ENCODE peak calls at places on chromosomes 3 and 15, in nine cellular contexts. One of them, this sample, is unnamed.

GRCh38 chr15:40928351-40928974 is 677 bp upstream of the DLL4 start:
- DNase-seq in psoas muscle: no peak
- DNase-seq in cardiac muscle cell: no peak
- DNase-seq in adrenal gland: no peak
- DNase-seq in tibial nerve: no peak
- DNase-seq in brain microvascular endothelial cell: no peak
- DNase-seq in dorsolateral prefrontal cortex: no peak
- DNase-seq in CD8-positive, alpha-beta memory T cell: no peak
- DNase-seq in HCT116: no peak
- DNase-seq in this sample: no peak

GRCh38 chr3:105802073-105802706 is 66.6 kb downstream of the CBLB start:
- DNase-seq in adrenal gland: peak; percentile 20
- DNase-seq in HCT116: no peak
- DNase-seq in CD8-positive, alpha-beta memory T cell: no peak
- DNase-seq in dorsolateral prefrontal cortex: no peak
- DNase-seq in tibial nerve: no peak
- DNase-seq in brain microvascular endothelial cell: no peak
- DNase-seq in psoas muscle: no peak
- DNase-seq in cardiac muscle cell: no peak
- DNase-seq in this sample: no peak

GRCh38 chr3:10332481-10333358 is 11.8 kb upstream of the SEC13 start:
- DNase-seq in brain microvascular endothelial cell: no peak
- DNase-seq in HCT116: no peak
- DNase-seq in adrenal gland: no peak
- DNase-seq in tibial nerve: no peak
- DNase-seq in cardiac muscle cell: no peak
- DNase-seq in dorsolateral prefrontal cortex: no peak
- DNase-seq in psoas muscle: peak; percentile 11
- DNase-seq in CD8-positive, alpha-beta memory T cell: no peak
- DNase-seq in this sample: no peak

GRCh38 chr15:33013827-33014445 is 180.6 kb downstream of the FMN1 start:
- DNase-seq in HCT116: peak; percentile 64
- DNase-seq in cardiac muscle cell: no peak
- DNase-seq in psoas muscle: no peak
- DNase-seq in tibial nerve: no peak
- DNase-seq in brain microvascular endothelial cell: peak; percentile 72
- DNase-seq in dorsolateral prefrontal cortex: no peak
- DNase-seq in adrenal gland: no peak
- DNase-seq in CD8-positive, alpha-beta memory T cell: no peak
- DNase-seq in this sample: no peak

GRCh38 chr3:37221407-37221806 is 47.0 kb upstream of the LRRFIP2 start:
- DNase-seq in psoas muscle: no peak
- DNase-seq in HCT116: peak; percentile 80
- DNase-seq in brain microvascular endothelial cell: peak; percentile 83
- DNase-seq in tibial nerve: no peak
- DNase-seq in CD8-positive, alpha-beta memory T cell: no peak
- DNase-seq in cardiac muscle cell: no peak
- DNase-seq in dorsolateral prefrontal cortex: no peak
- DNase-seq in adrenal gland: no peak
- DNase-seq in this sample: no peak

GRCh38 chr3:41041457-41041856 is 157.8 kb upstream of the CTNNB1 start:
- DNase-seq in cardiac muscle cell: no peak
- DNase-seq in HCT116: no peak
- DNase-seq in psoas muscle: no peak
- DNase-seq in brain microvascular endothelial cell: no peak
- DNase-seq in dorsolateral prefrontal cortex: no peak
- DNase-seq in adrenal gland: no peak
- DNase-seq in CD8-positive, alpha-beta memory T cell: no peak
- DNase-seq in tibial nerve: no peak
- DNase-seq in this sample: no peak

GRCh38 chr3:62602987-62603386 is 229.6 kb upstream of the FEZF2 start:
- DNase-seq in psoas muscle: no peak
- DNase-seq in CD8-positive, alpha-beta memory T cell: no peak
- DNase-seq in cardiac muscle cell: no peak
- DNase-seq in adrenal gland: no peak
- DNase-seq in dorsolateral prefrontal cortex: no peak
- DNase-seq in tibial nerve: no peak
- DNase-seq in brain microvascular endothelial cell: no peak
- DNase-seq in HCT116: no peak
- DNase-seq in this sample: no peak

GRCh38 chr3:62669161-62669560 is 206.1 kb downstream of the CADPS start:
- DNase-seq in brain microvascular endothelial cell: no peak
- DNase-seq in HCT116: no peak
- DNase-seq in cardiac muscle cell: no peak
- DNase-seq in adrenal gland: no peak
- DNase-seq in psoas muscle: no peak
- DNase-seq in CD8-positive, alpha-beta memory T cell: no peak
- DNase-seq in tibial nerve: no peak
- DNase-seq in dorsolateral prefrontal cortex: no peak
- DNase-seq in this sample: no peak

GRCh38 chr3:127237835-127238234 is 44.9 kb downstream of the PRR23E start:
- DNase-seq in adrenal gland: no peak
- DNase-seq in tibial nerve: no peak
- DNase-seq in brain microvascular endothelial cell: no peak
- DNase-seq in dorsolateral prefrontal cortex: no peak
- DNase-seq in psoas muscle: no peak
- DNase-seq in cardiac muscle cell: no peak
- DNase-seq in HCT116: no peak
- DNase-seq in CD8-positive, alpha-beta memory T cell: no peak
- DNase-seq in this sample: no peak

GRCh38 chr3:156638271-156638670 is 36.1 kb upstream of the TIPARP start:
- DNase-seq in HCT116: no peak
- DNase-seq in adrenal gland: no peak
- DNase-seq in cardiac muscle cell: no peak
- DNase-seq in brain microvascular endothelial cell: no peak
- DNase-seq in CD8-positive, alpha-beta memory T cell: no peak
- DNase-seq in dorsolateral prefrontal cortex: no peak
- DNase-seq in tibial nerve: no peak
- DNase-seq in psoas muscle: no peak
- DNase-seq in this sample: no peak

GRCh38 chr3:12884104-12884742 is 42.9 kb upstream of the RPL32 start:
- DNase-seq in tibial nerve: no peak
- DNase-seq in psoas muscle: peak; percentile 82
- DNase-seq in cardiac muscle cell: no peak
- DNase-seq in HCT116: no peak
- DNase-seq in CD8-positive, alpha-beta memory T cell: no peak
- DNase-seq in dorsolateral prefrontal cortex: peak; percentile 78
- DNase-seq in adrenal gland: peak; percentile 42
- DNase-seq in brain microvascular endothelial cell: no peak
- DNase-seq in this sample: no peak

GRCh38 chr15:82966671-82967071 is 14.2 kb upstream of the HOMER2 start:
- DNase-seq in cardiac muscle cell: no peak
- DNase-seq in adrenal gland: no peak
- DNase-seq in CD8-positive, alpha-beta memory T cell: no peak
- DNase-seq in dorsolateral prefrontal cortex: no peak
- DNase-seq in tibial nerve: no peak
- DNase-seq in HCT116: no peak
- DNase-seq in brain microvascular endothelial cell: no peak
- DNase-seq in psoas muscle: no peak
- DNase-seq in this sample: no peak

GRCh38 chr3:3053974-3054373 is 56.2 kb downstream of the IL5RA start:
- DNase-seq in cardiac muscle cell: peak; percentile 6
- DNase-seq in psoas muscle: no peak
- DNase-seq in dorsolateral prefrontal cortex: no peak
- DNase-seq in brain microvascular endothelial cell: no peak
- DNase-seq in adrenal gland: peak; percentile 24
- DNase-seq in tibial nerve: no peak
- DNase-seq in CD8-positive, alpha-beta memory T cell: no peak
- DNase-seq in HCT116: no peak
- DNase-seq in this sample: no peak

GRCh38 chr15:49494842-49495241 is 71.8 kb downstream of the FGF7 start:
- DNase-seq in dorsolateral prefrontal cortex: no peak
- DNase-seq in CD8-positive, alpha-beta memory T cell: no peak
- DNase-seq in brain microvascular endothelial cell: no peak
- DNase-seq in adrenal gland: no peak
- DNase-seq in tibial nerve: no peak
- DNase-seq in HCT116: no peak
- DNase-seq in cardiac muscle cell: no peak
- DNase-seq in psoas muscle: no peak
- DNase-seq in this sample: no peak

GRCh38 chr15:69556344-69556743 is 103.7 kb downstream of the RPLP1 start:
- DNase-seq in cardiac muscle cell: no peak
- DNase-seq in tibial nerve: no peak
- DNase-seq in psoas muscle: no peak
- DNase-seq in dorsolateral prefrontal cortex: no peak
- DNase-seq in HCT116: no peak
- DNase-seq in brain microvascular endothelial cell: no peak
- DNase-seq in CD8-positive, alpha-beta memory T cell: no peak
- DNase-seq in adrenal gland: no peak
- DNase-seq in this sample: no peak

GRCh38 chr15:69553686-69554085 is 101.1 kb downstream of the RPLP1 start:
- DNase-seq in CD8-positive, alpha-beta memory T cell: no peak
- DNase-seq in psoas muscle: no peak
- DNase-seq in adrenal gland: no peak
- DNase-seq in tibial nerve: no peak
- DNase-seq in brain microvascular endothelial cell: no peak
- DNase-seq in cardiac muscle cell: no peak
- DNase-seq in dorsolateral prefrontal cortex: no peak
- DNase-seq in HCT116: no peak
- DNase-seq in this sample: no peak

GRCh38 chr15:69555080-69555479 is 102.5 kb downstream of the RPLP1 start:
- DNase-seq in HCT116: no peak
- DNase-seq in cardiac muscle cell: no peak
- DNase-seq in dorsolateral prefrontal cortex: no peak
- DNase-seq in adrenal gland: no peak
- DNase-seq in psoas muscle: no peak
- DNase-seq in tibial nerve: no peak
- DNase-seq in brain microvascular endothelial cell: no peak
- DNase-seq in CD8-positive, alpha-beta memory T cell: no peak
- DNase-seq in this sample: no peak

GRCh38 chr15:69552057-69552815 is 99.6 kb downstream of the RPLP1 start:
- DNase-seq in adrenal gland: no peak
- DNase-seq in CD8-positive, alpha-beta memory T cell: no peak
- DNase-seq in tibial nerve: no peak
- DNase-seq in brain microvascular endothelial cell: no peak
- DNase-seq in cardiac muscle cell: no peak
- DNase-seq in HCT116: no peak
- DNase-seq in psoas muscle: no peak
- DNase-seq in dorsolateral prefrontal cortex: no peak
- DNase-seq in this sample: no peak

GRCh38 chr15:69554321-69554961 is 101.8 kb downstream of the RPLP1 start:
- DNase-seq in cardiac muscle cell: no peak
- DNase-seq in HCT116: no peak
- DNase-seq in psoas muscle: no peak
- DNase-seq in brain microvascular endothelial cell: no peak
- DNase-seq in tibial nerve: no peak
- DNase-seq in dorsolateral prefrontal cortex: no peak
- DNase-seq in CD8-positive, alpha-beta memory T cell: no peak
- DNase-seq in adrenal gland: no peak
- DNase-seq in this sample: no peak
- H3K27ac ChIP-seq in cardiac muscle cell: no peak overlapping the region
- H3K27ac ChIP-seq in HCT116: no peak overlapping the region
- H3K27ac ChIP-seq in psoas muscle: no peak overlapping the region
- H3K27ac ChIP-seq in brain microvascular endothelial cell: no peak overlapping the region
- H3K27ac ChIP-seq in tibial nerve: peak overlapping the region; percentile 29
- H3K27ac ChIP-seq in dorsolateral prefrontal cortex: no peak overlapping the region
- H3K27ac ChIP-seq in CD8-positive, alpha-beta memory T cell: no peak overlapping the region
- H3K27ac ChIP-seq in adrenal gland: no peak overlapping the region
- H3K27ac ChIP-seq in this sample: no peak overlapping the region

DNA sequence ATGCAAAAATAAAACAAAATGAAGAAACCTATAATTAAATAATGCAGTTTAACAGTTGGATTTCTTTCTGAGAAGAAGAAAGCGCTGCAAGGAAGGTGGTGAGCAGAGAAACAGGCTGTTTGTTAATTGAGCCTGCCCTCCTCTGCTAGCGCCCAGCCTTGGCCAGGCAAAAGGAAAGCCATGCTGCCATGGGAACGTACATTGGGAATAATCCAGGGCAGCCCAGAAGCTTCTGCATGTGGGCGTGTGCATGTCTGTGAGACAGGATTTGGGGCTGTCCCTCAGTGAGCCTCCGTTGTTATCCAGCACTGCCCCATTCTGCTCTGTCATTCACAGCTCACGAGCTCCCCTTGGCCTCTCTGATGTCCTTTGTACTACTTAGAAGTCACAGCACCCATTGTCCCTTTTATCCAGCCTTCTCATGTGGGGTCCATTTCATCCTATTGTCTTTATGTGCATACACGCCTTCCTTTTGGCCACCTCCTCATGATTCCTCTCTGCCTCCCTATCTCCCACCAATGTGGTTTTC is 239.1 kb upstream of the ROPN1 start:
- DNase-seq in CD8-positive, alpha-beta memory T cell: no peak
- DNase-seq in HCT116: no peak
- DNase-seq in cardiac muscle cell: no peak
- DNase-seq in dorsolateral prefrontal cortex: no peak
- DNase-seq in psoas muscle: no peak
- DNase-seq in brain microvascular endothelial cell: no peak
- DNase-seq in adrenal gland: no peak
- DNase-seq in tibial nerve: no peak
- DNase-seq in this sample: no peak
- H3K27me3 ChIP-seq in CD8-positive, alpha-beta memory T cell: no peaks in the 10 kb centered on the region
- H3K27me3 ChIP-seq in HCT116: peaks cover 66% of the 10 kb centered on the region
- H3K27me3 ChIP-seq in cardiac muscle cell: peaks cover 18% of the 10 kb centered on the region
- H3K27me3 ChIP-seq in dorsolateral prefrontal cortex: no peaks in the 10 kb centered on the region
- H3K27me3 ChIP-seq in psoas muscle: no peaks in the 10 kb centered on the region
- H3K27me3 ChIP-seq in brain microvascular endothelial cell: peaks cover 2% of the 10 kb centered on the region
- H3K27me3 ChIP-seq in adrenal gland: no peaks in the 10 kb centered on the region
- H3K27me3 ChIP-seq in tibial nerve: no peaks in the 10 kb centered on the region
- H3K27me3 ChIP-seq in this sample: peaks cover 3% of the 10 kb centered on the region

DNA sequence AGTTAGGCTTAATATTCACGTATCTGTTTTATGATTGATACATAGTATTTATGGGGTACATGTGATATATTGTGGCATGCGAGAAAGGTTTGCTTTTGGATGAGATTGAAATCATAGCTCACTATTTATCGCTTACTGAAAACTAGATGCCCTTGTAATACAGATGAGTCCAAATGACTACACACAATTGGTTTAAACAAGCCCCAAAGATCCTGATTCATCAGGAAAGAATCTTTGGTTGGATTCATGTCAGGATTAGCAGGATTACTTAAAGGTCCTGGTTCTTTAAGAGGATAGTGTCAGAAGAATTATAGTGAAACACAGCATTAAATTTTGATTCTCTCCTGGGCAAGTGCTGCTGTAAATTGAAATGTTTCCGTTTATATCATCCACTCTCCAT is 18.6 kb upstream of the AADAC start:
- DNase-seq in brain microvascular endothelial cell: peak; percentile 40
- DNase-seq in dorsolateral prefrontal cortex: no peak
- DNase-seq in psoas muscle: no peak
- DNase-seq in HCT116: no peak
- DNase-seq in cardiac muscle cell: no peak
- DNase-seq in CD8-positive, alpha-beta memory T cell: no peak
- DNase-seq in adrenal gland: no peak
- DNase-seq in tibial nerve: no peak
- DNase-seq in this sample: no peak
- H3K4me3 ChIP-seq in brain microvascular endothelial cell: no peak overlapping the region
- H3K4me3 ChIP-seq in dorsolateral prefrontal cortex: no peak overlapping the region
- H3K4me3 ChIP-seq in psoas muscle: no peak overlapping the region
- H3K4me3 ChIP-seq in HCT116: no peak overlapping the region
- H3K4me3 ChIP-seq in cardiac muscle cell: no peak overlapping the region
- H3K4me3 ChIP-seq in CD8-positive, alpha-beta memory T cell: no peak overlapping the region
- H3K4me3 ChIP-seq in adrenal gland: no peak overlapping the region
- H3K4me3 ChIP-seq in tibial nerve: no peak overlapping the region
- H3K4me3 ChIP-seq in this sample: no peak overlapping the region

DNA sequence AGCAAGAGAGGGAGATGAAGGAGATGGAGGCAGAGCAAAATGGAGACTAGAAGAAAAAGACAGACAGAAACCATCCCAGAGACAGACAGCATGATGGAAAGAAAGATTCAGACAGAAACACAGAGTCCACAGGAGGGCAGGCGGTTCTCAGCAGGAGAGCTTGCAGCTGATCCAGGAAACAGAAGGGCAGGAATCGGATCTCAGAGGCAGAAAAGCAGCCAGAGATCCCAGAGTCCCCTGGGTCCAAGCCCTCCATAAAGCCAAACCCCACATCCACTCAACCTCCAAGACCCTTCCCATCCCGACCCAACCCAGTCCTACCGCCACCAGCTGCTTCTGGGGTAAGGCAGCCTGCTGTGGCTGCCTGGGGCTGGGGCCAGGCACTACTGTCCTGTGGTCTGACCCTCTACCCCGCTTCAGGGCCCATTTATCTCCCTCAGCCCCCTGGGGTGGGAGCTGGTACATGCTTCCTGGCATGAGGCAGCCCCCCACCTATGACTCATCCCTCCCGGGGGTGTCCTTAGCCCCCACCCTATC is at the start of gene UCN2:
- DNase-seq in dorsolateral prefrontal cortex: no peak
- DNase-seq in tibial nerve: no peak
- DNase-seq in CD8-positive, alpha-beta memory T cell: no peak
- DNase-seq in HCT116: no peak
- DNase-seq in psoas muscle: no peak
- DNase-seq in cardiac muscle cell: no peak
- DNase-seq in adrenal gland: no peak
- DNase-seq in brain microvascular endothelial cell: peak; percentile 49
- DNase-seq in this sample: no peak
- H3K27ac ChIP-seq in dorsolateral prefrontal cortex: peak within 1 kb of the TSS; percentile 70
- H3K27ac ChIP-seq in tibial nerve: peak within 1 kb of the TSS; percentile 51
- H3K27ac ChIP-seq in CD8-positive, alpha-beta memory T cell: no peak within 1 kb of the TSS
- H3K27ac ChIP-seq in HCT116: peak within 1 kb of the TSS; percentile 58
- H3K27ac ChIP-seq in psoas muscle: no peak within 1 kb of the TSS
- H3K27ac ChIP-seq in cardiac muscle cell: no peak within 1 kb of the TSS
- H3K27ac ChIP-seq in adrenal gland: no peak within 1 kb of the TSS
- H3K27ac ChIP-seq in brain microvascular endothelial cell: peak within 1 kb of the TSS; percentile 55
- H3K27ac ChIP-seq in this sample: no peak within 1 kb of the TSS